ENCODE peak calls at places on chromosome 14, in eight cellular contexts. D, B, F, Y, J, U, O and V are unnamed samples.

GRCh38 chr14:35052637-35053036 is 6.6 kb downstream of the FAM177A1 start:
- DNase-seq in Y (no peak), D (no peak), O (no peak), U (no peak), J (no peak), B (no peak), F (no peak), V (no peak)

GRCh38 chr14:100239200-100239839 is 376 bp downstream of the YY1 start:
- DNase-seq in F (peak; percentile 45), O (no peak), D (peak; percentile 17), J (peak; percentile 20), B (no peak), Y (no peak), U (peak; percentile 73), V (peak; percentile 92)

GRCh38 chr14:96727076-96727475 is 70.1 kb upstream of the VRK1 start:
- DNase-seq in U (no peak), O (no peak), D (no peak), B (no peak), F (no peak), Y (no peak), J (no peak), V (no peak)

GRCh38 chr14:61718039-61718438 is 22.7 kb downstream of the HIF1A start:
- DNase-seq in U (no peak), O (no peak), J (no peak), B (no peak), D (no peak), F (no peak), Y (no peak), V (no peak)

GRCh38 chr14:21309956-21310355 is 30.1 kb downstream of the RPGRIP1 start:
- DNase-seq in U (no peak), J (no peak), B (no peak), D (no peak), F (no peak), O (no peak), Y (no peak), V (no peak)

GRCh38 chr14:55482936-55483605 is 42.7 kb upstream of the TBPL2 start:
- DNase-seq in O (no peak), J (no peak), D (no peak), F (no peak), B (no peak), U (no peak), Y (no peak), V (no peak)

GRCh38 chr14:61346793-61347192 is 25.4 kb downstream of the PRKCH start:
- DNase-seq in D (no peak), B (no peak), Y (no peak), O (no peak), F (no peak), U (no peak), J (no peak), V (no peak)

GRCh38 chr14:23365353-23366162 is 586 bp upstream of the EFS start:
- DNase-seq in D (no peak), F (peak; percentile 16), B (peak; percentile 76), O (no peak), U (no peak), J (no peak), Y (no peak), V (peak; percentile 61)

GRCh38 chr14:74902941-74903705 is 19.9 kb downstream of the RPS6KL1 start:
- DNase-seq in B (no peak), O (no peak), Y (no peak), F (no peak), D (no peak), U (no peak), J (no peak), V (no peak)

GRCh38 chr14:74906923-74907620 is 16.0 kb downstream of the RPS6KL1 start:
- DNase-seq in U (no peak), D (no peak), J (peak; percentile 67), F (no peak), O (no peak), Y (no peak), B (no peak), V (peak; percentile 55)

GRCh38 chr14:74907744-74908143 is 15.3 kb downstream of the RPS6KL1 start:
- DNase-seq in F (no peak), Y (no peak), D (no peak), O (no peak), J (no peak), B (no peak), U (no peak), V (no peak)

GRCh38 chr14:74904623-74905503 is 18.2 kb downstream of the RPS6KL1 start:
- DNase-seq in J (no peak), B (no peak), O (peak; percentile 60), F (no peak), D (no peak), U (no peak), Y (no peak), V (no peak)

GRCh38 chr14:74905595-74906142 is 17.4 kb downstream of the RPS6KL1 start:
- DNase-seq in U (peak; percentile 74), B (peak; percentile 77), Y (peak; percentile 60), D (peak; percentile 59), J (peak; percentile 59), F (peak; percentile 72), O (peak; percentile 80), V (peak; percentile 93)
- TF ChIP-seq POLR2A in U (no peak), B (no peak), Y (no peak), D (no peak), J (no peak), F (no peak), O (no peak), V (no peak)

GRCh38 chr14:73238262-73238852 is 1.1 kb downstream of the PAPLN start:
- DNase-seq in O (no peak), B (no peak), U (no peak), Y (peak; percentile 38), J (no peak), F (no peak), D (peak; percentile 14), V (no peak)

GRCh38 chr14:73237219-73237785 is at the start of gene PAPLN:
- DNase-seq in D (peak; percentile 44), Y (peak; percentile 80), O (no peak), B (peak; percentile 76), F (no peak), J (no peak), U (peak; percentile 66), V (peak; percentile 74)

GRCh38 chr14:73239463-73240241 is 2.3 kb downstream of the PAPLN start:
- DNase-seq in D (peak; percentile 51), B (no peak), Y (no peak), J (no peak), F (no peak), U (peak; percentile 60), O (peak; percentile 83), V (no peak)

GRCh38 chr14:73237786-73238261 is 518 bp downstream of the PAPLN start:
- DNase-seq in O (no peak), D (peak; percentile 8), B (no peak), F (no peak), J (no peak), U (peak; percentile 53), Y (peak; percentile 48), V (peak; percentile 76)

GRCh38 chr14:73238941-73239340 is 1.6 kb downstream of the PAPLN start:
- DNase-seq in F (no peak), B (no peak), D (peak; percentile 12), J (no peak), Y (no peak), O (no peak), U (peak; percentile 44), V (no peak)
- H3K4me1 ChIP-seq in F (peaks cover 29% of the 10 kb centered on the region), B (peaks cover 7% of the 10 kb centered on the region), D (no peaks in the 10 kb centered on the region), J (peaks cover 19% of the 10 kb centered on the region), Y (peaks cover 33% of the 10 kb centered on the region), O (peaks cover 21% of the 10 kb centered on the region), U (no peaks in the 10 kb centered on the region), V (peaks cover 84% of the 10 kb centered on the region)

DNA sequence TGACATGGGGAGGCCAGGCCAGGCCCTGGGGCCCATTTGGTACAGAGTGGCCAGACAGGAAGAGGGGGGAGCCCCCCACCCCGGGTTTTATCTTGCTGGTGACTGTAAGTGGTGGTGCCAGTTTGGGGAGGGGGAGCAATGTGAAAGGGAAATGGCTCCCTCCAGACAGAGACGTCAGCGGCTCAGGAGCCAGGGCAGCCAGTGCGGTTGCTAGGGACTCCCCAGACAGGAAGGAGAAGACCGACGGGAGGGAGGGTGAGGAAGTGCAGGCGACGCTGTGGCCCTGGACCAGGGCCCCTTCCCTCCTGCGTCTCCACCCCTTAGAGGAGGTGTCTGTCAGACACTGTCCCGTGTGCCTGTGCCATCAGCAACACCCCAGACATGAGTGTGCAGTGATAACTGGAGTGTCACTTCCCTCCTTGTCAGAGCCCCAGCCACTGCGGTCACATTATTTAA is 7.0 kb downstream of the VASH1 start:
- DNase-seq in F (peak; percentile 85), O (peak; percentile 47), B (no peak), J (no peak), D (no peak), U (peak; percentile 83), Y (no peak), V (peak; percentile 88)
- TF ChIP-seq POLR2A in F (no peak), O (no peak), B (no peak), J (no peak), D (no peak), U (peak; percentile 23), Y (no peak), V (no peak)

GRCh38 chr14:49816844-49817243 is 35.7 kb downstream of the NEMF start:
- DNase-seq in F (no peak), D (no peak), Y (no peak), B (no peak), J (no peak), U (no peak), O (no peak), V (no peak)

DNA sequence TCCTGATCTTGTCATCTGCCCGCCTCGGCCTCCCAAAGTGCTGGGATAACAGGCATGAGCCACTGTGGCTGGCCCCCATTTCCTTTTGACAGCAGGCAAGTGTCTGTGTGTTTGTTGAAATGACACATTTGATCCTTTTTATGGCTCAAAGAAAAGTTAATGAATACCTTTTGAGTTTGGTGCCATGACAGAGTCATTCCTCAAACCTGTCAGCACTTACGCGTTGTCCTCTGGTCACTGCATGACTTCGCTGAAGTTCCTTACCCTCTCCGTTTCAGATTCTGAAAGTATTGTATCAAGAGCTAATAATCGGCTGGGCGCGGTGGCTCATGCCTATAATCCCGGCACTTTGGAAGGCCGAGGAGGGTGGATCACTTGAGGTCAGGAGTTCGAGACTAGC is 32.4 kb downstream of the NEMF start:
- DNase-seq in U (no peak), J (no peak), D (no peak), Y (no peak), B (no peak), O (no peak), F (no peak), V (no peak)
- H3K4me1 ChIP-seq in U (no peaks in the 10 kb centered on the region), J (no peaks in the 10 kb centered on the region), D (no peaks in the 10 kb centered on the region), Y (no peaks in the 10 kb centered on the region), B (no peaks in the 10 kb centered on the region), O (no peaks in the 10 kb centered on the region), F (no peaks in the 10 kb centered on the region), V (no peaks in the 10 kb centered on the region)